ENCODE peak calls at places on chromosome 20, in nine cellular contexts. One of them, this sample, is unnamed.

GRCh38 chr20:61120595-61121515 is 131.2 kb upstream of the CDH4 start:
- DNase-seq in nucleus accumbens: peak; percentile 22
- DNase-seq in GOT3: no peak
- DNase-seq in posterior cingulate gyrus: peak; percentile 82
- DNase-seq in G401: peak; percentile 26
- DNase-seq in fibroblast of lung: peak; percentile 75
- DNase-seq in uterus: no peak
- DNase-seq in brain pericyte: peak; percentile 24
- DNase-seq in ureter: peak; percentile 62
- DNase-seq in this sample: peak; percentile 42

GRCh38 chr20:63774348-63774735 is 34.8 kb downstream of the SLC2A4RG start:
- DNase-seq in nucleus accumbens: no peak
- DNase-seq in GOT3: no peak
- DNase-seq in posterior cingulate gyrus: peak; percentile 89
- DNase-seq in G401: peak; percentile 48
- DNase-seq in fibroblast of lung: peak; percentile 18
- DNase-seq in uterus: no peak
- DNase-seq in brain pericyte: peak; percentile 77
- DNase-seq in ureter: no peak
- DNase-seq in this sample: no peak

GRCh38 chr20:54021446-54022235 is 48.8 kb downstream of the BCAS1 start:
- DNase-seq in nucleus accumbens: no peak
- DNase-seq in GOT3: no peak
- DNase-seq in posterior cingulate gyrus: no peak
- DNase-seq in G401: peak; percentile 68
- DNase-seq in fibroblast of lung: no peak
- DNase-seq in uterus: no peak
- DNase-seq in brain pericyte: no peak
- DNase-seq in ureter: no peak
- DNase-seq in this sample: no peak

GRCh38 chr20:7137395-7138151 is 370.1 kb downstream of the BMP2 start:
- DNase-seq in nucleus accumbens: no peak
- DNase-seq in GOT3: no peak
- DNase-seq in posterior cingulate gyrus: no peak
- DNase-seq in G401: no peak
- DNase-seq in fibroblast of lung: no peak
- DNase-seq in uterus: no peak
- DNase-seq in brain pericyte: no peak
- DNase-seq in ureter: no peak
- DNase-seq in this sample: no peak

GRCh38 chr20:884983-885952 is 30.9 kb downstream of the ANGPT4 start:
- DNase-seq in nucleus accumbens: peak; percentile 3
- DNase-seq in GOT3: peak; percentile 17
- DNase-seq in posterior cingulate gyrus: peak; percentile 91
- DNase-seq in G401: no peak
- DNase-seq in fibroblast of lung: peak; percentile 19
- DNase-seq in uterus: peak; percentile 21
- DNase-seq in brain pericyte: no peak
- DNase-seq in ureter: peak; percentile 59
- DNase-seq in this sample: no peak

GRCh38 chr20:5402903-5403531 is 86.3 kb upstream of the PROKR2 start:
- DNase-seq in nucleus accumbens: no peak
- DNase-seq in GOT3: no peak
- DNase-seq in posterior cingulate gyrus: no peak
- DNase-seq in G401: no peak
- DNase-seq in fibroblast of lung: no peak
- DNase-seq in uterus: no peak
- DNase-seq in brain pericyte: no peak
- DNase-seq in ureter: no peak
- DNase-seq in this sample: no peak

GRCh38 chr20:48530957-48531356 is 296.8 kb downstream of the PREX1 start:
- DNase-seq in nucleus accumbens: no peak
- DNase-seq in GOT3: no peak
- DNase-seq in posterior cingulate gyrus: no peak
- DNase-seq in G401: no peak
- DNase-seq in fibroblast of lung: no peak
- DNase-seq in uterus: no peak
- DNase-seq in brain pericyte: no peak
- DNase-seq in ureter: no peak
- DNase-seq in this sample: no peak

GRCh38 chr20:31560900-31561598 is 44.0 kb upstream of the ID1 start:
- DNase-seq in nucleus accumbens: peak; percentile 8
- DNase-seq in GOT3: peak; percentile 73
- DNase-seq in posterior cingulate gyrus: no peak
- DNase-seq in G401: no peak
- DNase-seq in fibroblast of lung: peak; percentile 95
- DNase-seq in uterus: no peak
- DNase-seq in brain pericyte: peak; percentile 61
- DNase-seq in ureter: peak; percentile 75
- DNase-seq in this sample: no peak

GRCh38 chr20:45459606-45460005 is 9.9 kb upstream of the WFDC2 start:
- DNase-seq in nucleus accumbens: no peak
- DNase-seq in GOT3: no peak
- DNase-seq in posterior cingulate gyrus: no peak
- DNase-seq in G401: no peak
- DNase-seq in fibroblast of lung: no peak
- DNase-seq in uterus: no peak
- DNase-seq in brain pericyte: no peak
- DNase-seq in ureter: no peak
- DNase-seq in this sample: no peak

GRCh38 chr20:7673841-7674240 is 266.4 kb downstream of the HAO1 start:
- DNase-seq in nucleus accumbens: no peak
- DNase-seq in GOT3: no peak
- DNase-seq in posterior cingulate gyrus: no peak
- DNase-seq in G401: no peak
- DNase-seq in fibroblast of lung: peak; percentile 70
- DNase-seq in uterus: no peak
- DNase-seq in brain pericyte: peak; percentile 22
- DNase-seq in ureter: no peak
- DNase-seq in this sample: no peak

GRCh38 chr20:6140947-6141346 is 18.1 kb upstream of the FERMT1 start:
- DNase-seq in nucleus accumbens: no peak
- DNase-seq in GOT3: no peak
- DNase-seq in posterior cingulate gyrus: no peak
- DNase-seq in G401: no peak
- DNase-seq in fibroblast of lung: no peak
- DNase-seq in uterus: no peak
- DNase-seq in brain pericyte: no peak
- DNase-seq in ureter: no peak
- DNase-seq in this sample: no peak

GRCh38 chr20:41086402-41087324 is 50.7 kb upstream of the PLCG1 start:
- DNase-seq in nucleus accumbens: no peak
- DNase-seq in GOT3: no peak
- DNase-seq in posterior cingulate gyrus: no peak
- DNase-seq in G401: no peak
- DNase-seq in fibroblast of lung: no peak
- DNase-seq in uterus: no peak
- DNase-seq in brain pericyte: no peak
- DNase-seq in ureter: no peak
- DNase-seq in this sample: no peak

GRCh38 chr20:52150440-52151258 is 40.9 kb downstream of the ZFP64 start:
- DNase-seq in nucleus accumbens: no peak
- DNase-seq in GOT3: no peak
- DNase-seq in posterior cingulate gyrus: no peak
- DNase-seq in G401: peak; percentile 74
- DNase-seq in fibroblast of lung: peak; percentile 60
- DNase-seq in uterus: no peak
- DNase-seq in brain pericyte: no peak
- DNase-seq in ureter: no peak
- DNase-seq in this sample: peak; percentile 44

GRCh38 chr20:16243470-16243869 is 329.8 kb downstream of the KIF16B start:
- DNase-seq in nucleus accumbens: no peak
- DNase-seq in GOT3: no peak
- DNase-seq in posterior cingulate gyrus: no peak
- DNase-seq in G401: no peak
- DNase-seq in fibroblast of lung: no peak
- DNase-seq in uterus: no peak
- DNase-seq in brain pericyte: no peak
- DNase-seq in ureter: no peak
- DNase-seq in this sample: peak; percentile 49

GRCh38 chr20:46688151-46689081 is 828 bp downstream of the TP53RK start:
- DNase-seq in nucleus accumbens: no peak
- DNase-seq in GOT3: no peak
- DNase-seq in posterior cingulate gyrus: no peak
- DNase-seq in G401: no peak
- DNase-seq in fibroblast of lung: peak; percentile 64
- DNase-seq in uterus: no peak
- DNase-seq in brain pericyte: no peak
- DNase-seq in ureter: no peak
- DNase-seq in this sample: peak; percentile 42

GRCh38 chr20:45100563-45101245 is at the start of gene KCNS1:
- DNase-seq in nucleus accumbens: no peak
- DNase-seq in GOT3: no peak
- DNase-seq in posterior cingulate gyrus: peak; percentile 91
- DNase-seq in G401: no peak
- DNase-seq in fibroblast of lung: no peak
- DNase-seq in uterus: no peak
- DNase-seq in brain pericyte: no peak
- DNase-seq in ureter: no peak
- DNase-seq in this sample: no peak

GRCh38 chr20:10982692-10983091 is 308.9 kb upstream of the JAG1 start:
- DNase-seq in nucleus accumbens: no peak
- DNase-seq in GOT3: no peak
- DNase-seq in posterior cingulate gyrus: no peak
- DNase-seq in G401: no peak
- DNase-seq in fibroblast of lung: peak; percentile 84
- DNase-seq in uterus: peak; percentile 24
- DNase-seq in brain pericyte: peak; percentile 42
- DNase-seq in ureter: peak; percentile 47
- DNase-seq in this sample: no peak

GRCh38 chr20:4090756-4091331 is 75.5 kb upstream of the RNF24 start:
- DNase-seq in nucleus accumbens: no peak
- DNase-seq in GOT3: peak; percentile 50
- DNase-seq in posterior cingulate gyrus: peak; percentile 31
- DNase-seq in G401: no peak
- DNase-seq in fibroblast of lung: peak; percentile 52
- DNase-seq in uterus: no peak
- DNase-seq in brain pericyte: no peak
- DNase-seq in ureter: no peak
- DNase-seq in this sample: peak; percentile 52

GRCh38 chr20:17856024-17856564 is 112.5 kb downstream of the SNX5 start:
- DNase-seq in nucleus accumbens: no peak
- DNase-seq in GOT3: no peak
- DNase-seq in posterior cingulate gyrus: no peak
- DNase-seq in G401: no peak
- DNase-seq in fibroblast of lung: peak; percentile 44
- DNase-seq in uterus: no peak
- DNase-seq in brain pericyte: no peak
- DNase-seq in ureter: no peak
- DNase-seq in this sample: no peak

GRCh38 chr20:63878855-63879254 is 13.8 kb downstream of the TPD52L2 start:
- DNase-seq in nucleus accumbens: no peak
- DNase-seq in GOT3: no peak
- DNase-seq in posterior cingulate gyrus: no peak
- DNase-seq in G401: no peak
- DNase-seq in fibroblast of lung: no peak
- DNase-seq in uterus: no peak
- DNase-seq in brain pericyte: no peak
- DNase-seq in ureter: no peak
- DNase-seq in this sample: no peak

GRCh38 chr20:45154183-45154582 is 20.5 kb upstream of the PI3 start:
- DNase-seq in nucleus accumbens: no peak
- DNase-seq in GOT3: no peak
- DNase-seq in posterior cingulate gyrus: no peak
- DNase-seq in G401: no peak
- DNase-seq in fibroblast of lung: peak; percentile 6
- DNase-seq in uterus: no peak
- DNase-seq in brain pericyte: no peak
- DNase-seq in ureter: no peak
- DNase-seq in this sample: no peak

GRCh38 chr20:43681468-43681942 is 14.6 kb downstream of the MYBL2 start:
- DNase-seq in nucleus accumbens: no peak
- DNase-seq in GOT3: no peak
- DNase-seq in posterior cingulate gyrus: no peak
- DNase-seq in G401: peak; percentile 46
- DNase-seq in fibroblast of lung: no peak
- DNase-seq in uterus: no peak
- DNase-seq in brain pericyte: no peak
- DNase-seq in ureter: no peak
- DNase-seq in this sample: no peak

GRCh38 chr20:53402233-53403005 is 191.2 kb downstream of the ZNF217 start:
- DNase-seq in nucleus accumbens: no peak
- DNase-seq in GOT3: no peak
- DNase-seq in posterior cingulate gyrus: no peak
- DNase-seq in G401: no peak
- DNase-seq in fibroblast of lung: no peak
- DNase-seq in uterus: no peak
- DNase-seq in brain pericyte: no peak
- DNase-seq in ureter: no peak
- DNase-seq in this sample: no peak

GRCh38 chr20:10487354-10488115 is 52.4 kb downstream of the SLX4IP start:
- DNase-seq in nucleus accumbens: no peak
- DNase-seq in GOT3: no peak
- DNase-seq in posterior cingulate gyrus: no peak
- DNase-seq in G401: no peak
- DNase-seq in fibroblast of lung: peak; percentile 43
- DNase-seq in uterus: no peak
- DNase-seq in brain pericyte: no peak
- DNase-seq in ureter: no peak
- DNase-seq in this sample: no peak

GRCh38 chr20:33083544-33084340 is 4.3 kb downstream of the BPIFB4 start:
- DNase-seq in nucleus accumbens: no peak
- DNase-seq in GOT3: no peak
- DNase-seq in posterior cingulate gyrus: no peak
- DNase-seq in G401: no peak
- DNase-seq in fibroblast of lung: no peak
- DNase-seq in uterus: no peak
- DNase-seq in brain pericyte: no peak
- DNase-seq in ureter: no peak
- DNase-seq in this sample: no peak

GRCh38 chr20:61527626-61528025 is 275.6 kb downstream of the CDH4 start:
- DNase-seq in nucleus accumbens: no peak
- DNase-seq in GOT3: no peak
- DNase-seq in posterior cingulate gyrus: peak; percentile 16
- DNase-seq in G401: no peak
- DNase-seq in fibroblast of lung: no peak
- DNase-seq in uterus: no peak
- DNase-seq in brain pericyte: no peak
- DNase-seq in ureter: no peak
- DNase-seq in this sample: no peak

GRCh38 chr20:55500130-55500529 is 505.2 kb downstream of the CBLN4 start:
- DNase-seq in nucleus accumbens: no peak
- DNase-seq in GOT3: no peak
- DNase-seq in posterior cingulate gyrus: no peak
- DNase-seq in G401: no peak
- DNase-seq in fibroblast of lung: no peak
- DNase-seq in uterus: no peak
- DNase-seq in brain pericyte: no peak
- DNase-seq in ureter: no peak
- DNase-seq in this sample: no peak